ENCODE peak calls at places on chromosome 9, in ten cellular contexts. One of them, this sample, is unnamed.

GRCh38 chr9:134985451-134985850 is 67.7 kb upstream of the FCN1 start:
- DNase-seq in neural crest cell: no peak
- DNase-seq in MM.1S: no peak
- DNase-seq in upper lobe of right lung: no peak
- DNase-seq in AG09319: no peak
- DNase-seq in foreskin keratinocyte: no peak
- DNase-seq in bronchial epithelial cell: no peak
- DNase-seq in HFF-Myc: no peak
- DNase-seq in A549: no peak
- DNase-seq in HL-60: no peak
- DNase-seq in this sample: no peak

GRCh38 chr9:6567140-6567591 is 78.4 kb downstream of the GLDC start:
- DNase-seq in neural crest cell: no peak
- DNase-seq in MM.1S: no peak
- DNase-seq in upper lobe of right lung: no peak
- DNase-seq in AG09319: peak
- DNase-seq in foreskin keratinocyte: peak
- DNase-seq in bronchial epithelial cell: peak
- DNase-seq in HFF-Myc: peak
- DNase-seq in A549: peak
- DNase-seq in HL-60: no peak
- DNase-seq in this sample: no peak

GRCh38 chr9:83544002-83544698 is 5.9 kb upstream of the FRMD3 start:
- DNase-seq in neural crest cell: no peak
- DNase-seq in MM.1S: peak
- DNase-seq in upper lobe of right lung: no peak
- DNase-seq in AG09319: peak
- DNase-seq in foreskin keratinocyte: peak
- DNase-seq in bronchial epithelial cell: peak
- DNase-seq in HFF-Myc: peak
- DNase-seq in A549: peak
- DNase-seq in HL-60: peak
- DNase-seq in this sample: peak

GRCh38 chr9:134652291-134653225 is 11.0 kb downstream of the COL5A1 start:
- DNase-seq in neural crest cell: no peak
- DNase-seq in MM.1S: no peak
- DNase-seq in upper lobe of right lung: peak
- DNase-seq in AG09319: no peak
- DNase-seq in foreskin keratinocyte: no peak
- DNase-seq in bronchial epithelial cell: no peak
- DNase-seq in HFF-Myc: no peak
- DNase-seq in A549: no peak
- DNase-seq in HL-60: no peak
- DNase-seq in this sample: no peak

GRCh38 chr9:83061036-83061435 is 1.9 kb downstream of the RASEF start:
- DNase-seq in neural crest cell: no peak
- DNase-seq in MM.1S: no peak
- DNase-seq in upper lobe of right lung: no peak
- DNase-seq in AG09319: no peak
- DNase-seq in foreskin keratinocyte: peak
- DNase-seq in bronchial epithelial cell: peak
- DNase-seq in HFF-Myc: no peak
- DNase-seq in A549: peak
- DNase-seq in HL-60: no peak
- DNase-seq in this sample: no peak

GRCh38 chr9:76302947-76303550 is 91.2 kb downstream of the RFK start:
- DNase-seq in neural crest cell: no peak
- DNase-seq in MM.1S: peak
- DNase-seq in upper lobe of right lung: no peak
- DNase-seq in AG09319: peak
- DNase-seq in foreskin keratinocyte: no peak
- DNase-seq in bronchial epithelial cell: peak
- DNase-seq in HFF-Myc: no peak
- DNase-seq in A549: peak
- DNase-seq in HL-60: peak
- DNase-seq in this sample: peak

GRCh38 chr9:17783227-17783626 is 204.4 kb downstream of the SH3GL2 start:
- DNase-seq in neural crest cell: no peak
- DNase-seq in MM.1S: no peak
- DNase-seq in upper lobe of right lung: no peak
- DNase-seq in AG09319: no peak
- DNase-seq in foreskin keratinocyte: no peak
- DNase-seq in bronchial epithelial cell: no peak
- DNase-seq in HFF-Myc: no peak
- DNase-seq in A549: no peak
- DNase-seq in HL-60: no peak
- DNase-seq in this sample: no peak

GRCh38 chr9:114910541-114910940 is 19.9 kb downstream of the TNFSF8 start:
- DNase-seq in neural crest cell: no peak
- DNase-seq in MM.1S: no peak
- DNase-seq in upper lobe of right lung: no peak
- DNase-seq in AG09319: no peak
- DNase-seq in foreskin keratinocyte: no peak
- DNase-seq in bronchial epithelial cell: no peak
- DNase-seq in HFF-Myc: no peak
- DNase-seq in A549: no peak
- DNase-seq in HL-60: no peak
- DNase-seq in this sample: no peak

GRCh38 chr9:4769321-4770080 is 23.2 kb upstream of the RCL1 start:
- DNase-seq in neural crest cell: no peak
- DNase-seq in MM.1S: no peak
- DNase-seq in upper lobe of right lung: no peak
- DNase-seq in AG09319: no peak
- DNase-seq in foreskin keratinocyte: peak
- DNase-seq in bronchial epithelial cell: peak
- DNase-seq in HFF-Myc: no peak
- DNase-seq in A549: no peak
- DNase-seq in HL-60: no peak
- DNase-seq in this sample: peak

GRCh38 chr9:75105841-75106240 is 17.5 kb downstream of the OSTF1 start:
- DNase-seq in neural crest cell: no peak
- DNase-seq in MM.1S: no peak
- DNase-seq in upper lobe of right lung: no peak
- DNase-seq in AG09319: no peak
- DNase-seq in foreskin keratinocyte: no peak
- DNase-seq in bronchial epithelial cell: no peak
- DNase-seq in HFF-Myc: no peak
- DNase-seq in A549: no peak
- DNase-seq in HL-60: no peak
- DNase-seq in this sample: no peak

GRCh38 chr9:121201045-121201737 is 478 bp downstream of the RAB14 start:
- DNase-seq in neural crest cell: peak
- DNase-seq in MM.1S: peak
- DNase-seq in upper lobe of right lung: peak
- DNase-seq in AG09319: no peak
- DNase-seq in foreskin keratinocyte: no peak
- DNase-seq in bronchial epithelial cell: no peak
- DNase-seq in HFF-Myc: no peak
- DNase-seq in A549: no peak
- DNase-seq in HL-60: no peak
- DNase-seq in this sample: peak

GRCh38 chr9:1024112-1024511 is 26.0 kb upstream of the DMRT2 start:
- DNase-seq in neural crest cell: no peak
- DNase-seq in MM.1S: no peak
- DNase-seq in upper lobe of right lung: no peak
- DNase-seq in AG09319: no peak
- DNase-seq in foreskin keratinocyte: no peak
- DNase-seq in bronchial epithelial cell: peak
- DNase-seq in HFF-Myc: no peak
- DNase-seq in A549: no peak
- DNase-seq in HL-60: no peak
- DNase-seq in this sample: no peak

GRCh38 chr9:1013018-1013417 is 36.6 kb downstream of the DMRT3 start:
- DNase-seq in neural crest cell: no peak
- DNase-seq in MM.1S: no peak
- DNase-seq in upper lobe of right lung: no peak
- DNase-seq in AG09319: no peak
- DNase-seq in foreskin keratinocyte: no peak
- DNase-seq in bronchial epithelial cell: no peak
- DNase-seq in HFF-Myc: no peak
- DNase-seq in A549: no peak
- DNase-seq in HL-60: no peak
- DNase-seq in this sample: no peak

GRCh38 chr9:1018121-1018520 is 32.0 kb upstream of the DMRT2 start:
- DNase-seq in neural crest cell: no peak
- DNase-seq in MM.1S: peak
- DNase-seq in upper lobe of right lung: no peak
- DNase-seq in AG09319: no peak
- DNase-seq in foreskin keratinocyte: no peak
- DNase-seq in bronchial epithelial cell: peak
- DNase-seq in HFF-Myc: no peak
- DNase-seq in A549: no peak
- DNase-seq in HL-60: no peak
- DNase-seq in this sample: no peak
- TF ChIP-seq CTCF in neural crest cell: peak
- TF ChIP-seq CTCF in MM.1S: peak
- TF ChIP-seq CTCF in upper lobe of right lung: peak
- TF ChIP-seq CTCF in AG09319: peak
- TF ChIP-seq CTCF in foreskin keratinocyte: peak
- TF ChIP-seq CTCF in bronchial epithelial cell: peak
- TF ChIP-seq CTCF in HFF-Myc: no peak
- TF ChIP-seq CTCF in A549: peak
- TF ChIP-seq CTCF in HL-60: no peak
- TF ChIP-seq CTCF in this sample: peak

GRCh38 chr9:93684806-93685553 is 108.6 kb downstream of the PHF2 start:
- DNase-seq in neural crest cell: no peak
- DNase-seq in MM.1S: no peak
- DNase-seq in upper lobe of right lung: peak
- DNase-seq in AG09319: no peak
- DNase-seq in foreskin keratinocyte: no peak
- DNase-seq in bronchial epithelial cell: peak
- DNase-seq in HFF-Myc: no peak
- DNase-seq in A549: no peak
- DNase-seq in HL-60: no peak
- DNase-seq in this sample: no peak
- TF ChIP-seq CTCF in neural crest cell: peak
- TF ChIP-seq CTCF in MM.1S: no peak
- TF ChIP-seq CTCF in upper lobe of right lung: no peak
- TF ChIP-seq CTCF in AG09319: peak
- TF ChIP-seq CTCF in foreskin keratinocyte: peak
- TF ChIP-seq CTCF in bronchial epithelial cell: no peak
- TF ChIP-seq CTCF in HFF-Myc: peak
- TF ChIP-seq CTCF in A549: no peak
- TF ChIP-seq CTCF in HL-60: no peak
- TF ChIP-seq CTCF in this sample: no peak

DNA sequence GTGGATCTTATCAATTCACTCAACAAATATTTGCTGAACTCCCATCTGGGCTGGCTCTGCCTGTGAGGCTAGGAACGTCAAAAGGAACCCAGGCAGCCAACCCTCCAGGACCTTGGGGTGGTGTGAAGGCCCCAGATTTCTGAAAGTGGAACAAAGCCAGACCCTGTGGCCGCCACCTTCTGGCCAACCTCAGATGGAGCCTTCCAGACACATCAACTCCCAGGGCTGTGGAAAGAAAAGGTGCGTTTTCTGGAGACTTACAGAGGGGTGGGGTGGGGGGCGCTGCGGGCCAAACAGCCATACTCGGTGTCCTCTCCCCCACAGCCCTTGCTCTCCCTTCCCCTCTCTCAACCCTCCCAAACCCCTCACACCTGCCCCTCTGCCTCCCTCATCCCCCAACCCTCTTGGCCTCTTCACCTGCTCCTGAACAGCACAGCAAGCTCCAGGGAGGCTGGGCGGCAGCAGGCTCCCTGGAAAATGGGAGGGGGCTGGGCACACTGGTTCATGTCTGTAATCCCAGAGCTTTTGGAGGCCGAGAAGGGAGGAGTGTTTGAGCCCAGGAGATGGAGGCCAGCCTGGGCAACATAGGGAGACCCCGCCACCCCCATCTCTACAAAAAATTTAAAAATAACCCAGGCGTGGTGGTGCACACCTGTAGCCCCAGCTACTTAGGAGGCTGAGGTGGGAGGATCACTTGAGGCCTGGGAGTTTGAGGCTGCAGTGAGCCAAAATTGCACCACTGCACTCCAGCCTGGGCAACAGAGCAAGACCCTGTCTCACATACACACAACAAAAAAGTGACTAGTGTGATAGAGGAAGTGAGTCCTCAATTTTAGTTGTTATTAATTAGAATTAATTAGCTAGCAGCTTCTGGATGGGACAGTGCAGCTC is 45.0 kb upstream of the PRRC2B start:
- DNase-seq in neural crest cell: no peak
- DNase-seq in MM.1S: no peak
- DNase-seq in upper lobe of right lung: peak
- DNase-seq in AG09319: no peak
- DNase-seq in foreskin keratinocyte: no peak
- DNase-seq in bronchial epithelial cell: no peak
- DNase-seq in HFF-Myc: no peak
- DNase-seq in A549: no peak
- DNase-seq in HL-60: no peak
- DNase-seq in this sample: no peak
- TF ChIP-seq CTCF in neural crest cell: no peak
- TF ChIP-seq CTCF in MM.1S: peak
- TF ChIP-seq CTCF in upper lobe of right lung: no peak
- TF ChIP-seq CTCF in AG09319: no peak
- TF ChIP-seq CTCF in foreskin keratinocyte: peak
- TF ChIP-seq CTCF in bronchial epithelial cell: no peak
- TF ChIP-seq CTCF in HFF-Myc: peak
- TF ChIP-seq CTCF in A549: peak
- TF ChIP-seq CTCF in HL-60: no peak
- TF ChIP-seq CTCF in this sample: no peak

GRCh38 chr9:133362359-133363044 is 6.2 kb downstream of the SURF2 start:
- DNase-seq in neural crest cell: no peak
- DNase-seq in MM.1S: no peak
- DNase-seq in upper lobe of right lung: no peak
- DNase-seq in AG09319: no peak
- DNase-seq in foreskin keratinocyte: no peak
- DNase-seq in bronchial epithelial cell: no peak
- DNase-seq in HFF-Myc: no peak
- DNase-seq in A549: no peak
- DNase-seq in HL-60: no peak
- DNase-seq in this sample: no peak

GRCh38 chr9:133357656-133358055 is 1.3 kb downstream of the SURF2 start:
- DNase-seq in neural crest cell: no peak
- DNase-seq in MM.1S: no peak
- DNase-seq in upper lobe of right lung: no peak
- DNase-seq in AG09319: no peak
- DNase-seq in foreskin keratinocyte: no peak
- DNase-seq in bronchial epithelial cell: no peak
- DNase-seq in HFF-Myc: no peak
- DNase-seq in A549: no peak
- DNase-seq in HL-60: no peak
- DNase-seq in this sample: no peak

GRCh38 chr9:133361507-133362092 is 5.2 kb downstream of the SURF2 start:
- DNase-seq in neural crest cell: no peak
- DNase-seq in MM.1S: no peak
- DNase-seq in upper lobe of right lung: no peak
- DNase-seq in AG09319: no peak
- DNase-seq in foreskin keratinocyte: no peak
- DNase-seq in bronchial epithelial cell: no peak
- DNase-seq in HFF-Myc: no peak
- DNase-seq in A549: no peak
- DNase-seq in HL-60: no peak
- DNase-seq in this sample: no peak

GRCh38 chr9:133360400-133361393 is 4.3 kb downstream of the SURF2 start:
- DNase-seq in neural crest cell: no peak
- DNase-seq in MM.1S: no peak
- DNase-seq in upper lobe of right lung: no peak
- DNase-seq in AG09319: no peak
- DNase-seq in foreskin keratinocyte: no peak
- DNase-seq in bronchial epithelial cell: no peak
- DNase-seq in HFF-Myc: no peak
- DNase-seq in A549: no peak
- DNase-seq in HL-60: no peak
- DNase-seq in this sample: no peak

GRCh38 chr9:133359420-133360175 is 3.2 kb downstream of the SURF2 start:
- DNase-seq in neural crest cell: no peak
- DNase-seq in MM.1S: no peak
- DNase-seq in upper lobe of right lung: no peak
- DNase-seq in AG09319: no peak
- DNase-seq in foreskin keratinocyte: no peak
- DNase-seq in bronchial epithelial cell: no peak
- DNase-seq in HFF-Myc: no peak
- DNase-seq in A549: no peak
- DNase-seq in HL-60: no peak
- DNase-seq in this sample: no peak
- TF ChIP-seq CTCF in neural crest cell: peak
- TF ChIP-seq CTCF in MM.1S: no peak
- TF ChIP-seq CTCF in upper lobe of right lung: peak
- TF ChIP-seq CTCF in AG09319: peak
- TF ChIP-seq CTCF in foreskin keratinocyte: peak
- TF ChIP-seq CTCF in bronchial epithelial cell: peak
- TF ChIP-seq CTCF in HFF-Myc: peak
- TF ChIP-seq CTCF in A549: peak
- TF ChIP-seq CTCF in HL-60: peak
- TF ChIP-seq CTCF in this sample: peak